ENCODE peak calls at places on chromosomes 1 and 21, in eight cellular contexts. J is GM12892, F is prostate gland, C is A549, E is GM12878, H is body of pancreas, Y is ovary, G is stomach. D is an unnamed sample.

GRCh38 chr1:158105342-158105741 is 75.4 kb upstream of the CD1D start:
- DNase-seq in J (no peak), F (no peak), C (no peak), E (no peak), H (no peak), Y (no peak), G (no peak), D (no peak)

GRCh38 chr1:34320081-34320480 is 143.4 kb downstream of the C1orf94 start:
- DNase-seq in J (no peak), F (no peak), C (no peak), E (no peak), H (no peak), Y (no peak), G (no peak), D (no peak)

GRCh38 chr21:37061926-37062591 is 10.8 kb downstream of the PIGP start:
- DNase-seq in J (no peak), F (no peak), C (no peak), E (no peak), H (no peak), Y (no peak), G (no peak), D (no peak)

GRCh38 chr1:235336903-235337302 is 8.5 kb downstream of the GGPS1 start:
- DNase-seq in J (no peak), F (no peak), C (no peak), E (no peak), H (no peak), Y (no peak), G (peak; percentile 35), D (no peak)

GRCh38 chr1:36349241-36349671 is 25.8 kb upstream of the EVA1B start:
- DNase-seq in J (peak; percentile 69), F (no peak), C (no peak), E (peak; percentile 88), H (no peak), Y (no peak), G (no peak), D (no peak)

GRCh38 chr21:41254090-41254700 is 62.4 kb upstream of the FAM3B start:
- DNase-seq in J (no peak), F (no peak), C (no peak), E (no peak), H (no peak), Y (no peak), G (no peak), D (no peak)

GRCh38 chr1:28507247-28507645 is 1.4 kb downstream of the RCC1 start:
- DNase-seq in J (no peak), F (no peak), C (no peak), E (no peak), H (no peak), Y (no peak), G (no peak), D (no peak)

GRCh38 chr1:156704930-156705320 is 458 bp downstream of the CRABP2 start:
- DNase-seq in J (no peak), F (no peak), C (peak; percentile 53), E (no peak), H (peak; percentile 82), Y (peak; percentile 72), G (peak; percentile 58), D (no peak)

GRCh38 chr1:89532866-89533265 is 8.2 kb downstream of the LRRC8B start:
- DNase-seq in J (no peak), F (no peak), C (no peak), E (no peak), H (no peak), Y (no peak), G (no peak), D (no peak)

GRCh38 chr1:218499021-218499691 is 154.0 kb downstream of the TGFB2 start:
- DNase-seq in J (no peak), F (no peak), C (no peak), E (no peak), H (no peak), Y (no peak), G (no peak), D (no peak)

GRCh38 chr1:12491691-12492090 is 126.3 kb downstream of the DHRS3 start:
- DNase-seq in J (no peak), F (no peak), C (no peak), E (no peak), H (no peak), Y (no peak), G (no peak), D (no peak)

GRCh38 chr1:186301448-186301847 is 73.6 kb downstream of the TPR start:
- DNase-seq in J (no peak), F (no peak), C (no peak), E (no peak), H (no peak), Y (no peak), G (no peak), D (no peak)

GRCh38 chr1:94658221-94658620 is 116.7 kb upstream of the F3 start:
- DNase-seq in J (no peak), F (no peak), C (no peak), E (no peak), H (peak; percentile 48), Y (no peak), G (no peak), D (no peak)

GRCh38 chr1:116987256-116987555 is 14.4 kb upstream of the CD101 start:
- DNase-seq in J (no peak), F (peak; percentile 13), C (no peak), E (no peak), H (peak; percentile 70), Y (no peak), G (peak; percentile 43), D (no peak)

GRCh38 chr1:208028526-208028925 is 117.6 kb upstream of the CD34 start:
- DNase-seq in J (no peak), F (no peak), C (no peak), E (no peak), H (no peak), Y (no peak), G (no peak), D (no peak)

GRCh38 chr21:45573452-45574035 is 31.3 kb upstream of the SLC19A1 start:
- DNase-seq in J (no peak), F (no peak), C (no peak), E (no peak), H (no peak), Y (peak; percentile 50), G (no peak), D (no peak)

GRCh38 chr1:4653328-4653660 is 1.1 kb upstream of the AJAP1 start:
- DNase-seq in J (peak; percentile 29), F (no peak), C (no peak), E (no peak), H (no peak), Y (no peak), G (no peak), D (no peak)

GRCh38 chr1:41358152-41358937 is 2.9 kb upstream of the FOXO6 start:
- DNase-seq in J (no peak), F (no peak), C (no peak), E (no peak), H (no peak), Y (no peak), G (no peak), D (no peak)

GRCh38 chr1:7356079-7356478 is 415.0 kb upstream of the VAMP3 start:
- DNase-seq in J (no peak), F (no peak), C (no peak), E (no peak), H (no peak), Y (no peak), G (no peak), D (no peak)
- TF ChIP-seq POLR2A in J (no peak), F (no peak), C (no peak), E (no peak), H (no peak), Y (no peak), G (no peak), D (no peak)

DNA sequence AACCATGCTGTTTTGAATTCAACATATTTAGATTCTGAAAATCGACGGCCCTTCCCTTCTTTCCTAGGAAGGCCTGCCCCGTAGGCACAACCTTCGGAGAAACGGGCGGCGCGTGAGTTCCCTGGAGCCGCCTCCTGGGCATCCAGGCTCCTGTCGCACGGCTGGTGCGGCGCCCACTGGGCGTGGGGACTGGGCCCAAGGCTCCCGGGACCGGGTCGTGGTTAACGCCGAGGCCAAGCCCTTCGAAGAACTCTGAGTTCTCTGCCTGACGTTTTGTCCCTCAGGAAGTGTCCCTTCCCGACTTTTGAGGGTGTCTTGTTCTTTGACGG is 19.2 kb upstream of the TBX15 start:
- DNase-seq in J (no peak), F (no peak), C (no peak), E (no peak), H (no peak), Y (no peak), G (no peak), D (no peak)
- TF ChIP-seq POLR2A in J (no peak), F (no peak), C (no peak), E (no peak), H (no peak), Y (no peak), G (no peak), D (no peak)

GRCh38 chr1:211715976-211716375 is 40.6 kb upstream of the NEK2 start:
- DNase-seq in J (no peak), F (no peak), C (no peak), E (no peak), H (no peak), Y (no peak), G (no peak), D (no peak)
- TF ChIP-seq POLR2A in J (no peak), F (no peak), C (no peak), E (no peak), H (no peak), Y (no peak), G (no peak), D (no peak)

GRCh38 chr1:6361124-6361775 is 32.3 kb downstream of the ACOT7 start:
- DNase-seq in J (no peak), F (no peak), C (no peak), E (no peak), H (no peak), Y (no peak), G (no peak), D (no peak)

GRCh38 chr1:6360517-6360916 is 33.0 kb downstream of the ACOT7 start:
- DNase-seq in J (no peak), F (no peak), C (no peak), E (no peak), H (no peak), Y (no peak), G (no peak), D (no peak)

GRCh38 chr1:6358144-6358624 is 35.4 kb downstream of the ACOT7 start:
- DNase-seq in J (no peak), F (no peak), C (no peak), E (no peak), H (no peak), Y (no peak), G (no peak), D (no peak)

GRCh38 chr1:6358757-6359567 is 34.6 kb downstream of the ACOT7 start:
- DNase-seq in J (no peak), F (no peak), C (no peak), E (no peak), H (peak; percentile 37), Y (peak; percentile 69), G (no peak), D (no peak)

GRCh38 chr1:6359568-6360496 is 33.7 kb downstream of the ACOT7 start:
- DNase-seq in J (peak; percentile 69), F (peak; percentile 56), C (no peak), E (peak; percentile 50), H (peak; percentile 79), Y (peak; percentile 83), G (peak; percentile 88), D (no peak)
- TF ChIP-seq POLR2A in J (peak; percentile 59), F (peak; percentile 54), C (no peak), E (peak; percentile 89), H (peak; percentile 56), Y (no peak), G (no peak), D (no peak)